ENCODE peak calls at places on chromosomes 4 and X, in four cellular contexts. H, L, A and U are unnamed samples.

GRCh38 chr4:151100517-151100916 is 1.1 kb downstream of the RPS3A start:
- DNase-seq in H (no peak), L (no peak), A (no peak), U (no peak)

GRCh38 chrX:146264763-146265375 is 447.2 kb downstream of the SLITRK2 start:
- DNase-seq in H (no peak), L (no peak), A (no peak), U (no peak)

GRCh38 chr4:61817071-61817470 is 616.9 kb downstream of the ADGRL3 start:
- DNase-seq in H (no peak), L (no peak), A (no peak), U (no peak)

GRCh38 chrX:45596190-45596808 is 395.6 kb upstream of the DIPK2B start:
- DNase-seq in H (no peak), L (no peak), A (no peak), U (no peak)

GRCh38 chr4:128159967-128160366 is 98.9 kb downstream of the LARP1B start:
- DNase-seq in H (no peak), L (no peak), A (no peak), U (no peak)

GRCh38 chr4:145795535-145795934 is 115.6 kb downstream of the C4orf51 start:
- DNase-seq in H (no peak), L (no peak), A (no peak), U (no peak)

GRCh38 chrX:19897087-19897486 is 9.7 kb upstream of the SH3KBP1 start:
- DNase-seq in H (no peak), L (no peak), A (no peak), U (no peak)

GRCh38 chr4:36004231-36004851 is 240.0 kb downstream of the ARAP2 start:
- DNase-seq in H (no peak), L (no peak), A (no peak), U (no peak)

GRCh38 chr4:176309046-176309445 is 10.7 kb upstream of the SPCS3 start:
- DNase-seq in H (no peak), L (no peak), A (no peak), U (no peak)

GRCh38 chrX:155767101-155767878 is 113.9 kb upstream of the VAMP7 start:
- DNase-seq in H (no peak), L (peak), A (peak), U (no peak)

GRCh38 chr4:16532240-16532990 is 306.1 kb upstream of the TAPT1 start:
- DNase-seq in H (no peak), L (no peak), A (no peak), U (no peak)

GRCh38 chr4:38046735-38047487 is 86.7 kb downstream of the PTTG2 start:
- DNase-seq in H (no peak), L (no peak), A (no peak), U (no peak)

GRCh38 chrX:139932077-139932900 is 564 bp downstream of the ATP11C start:
- DNase-seq in H (peak), L (no peak), A (peak), U (peak)